ENCODE peak calls at places on chromosome 19, in seven cellular contexts. One of them, this sample, is unnamed.

GRCh38 chr19:8517551-8518442 is 3.8 kb upstream of the ZNF414 start:
- DNase-seq in mesenchymal stem cell: peak; percentile 84
- DNase-seq in neuronal stem cell: no peak
- DNase-seq in IMR-90: no peak
- DNase-seq in H9: no peak
- DNase-seq in trophoblast cell: peak; percentile 80
- DNase-seq in H1: no peak
- DNase-seq in this sample: peak; percentile 73

GRCh38 chr19:32458500-32459123 is 53.0 kb downstream of the DPY19L3 start:
- DNase-seq in mesenchymal stem cell: peak; percentile 4
- DNase-seq in neuronal stem cell: no peak
- DNase-seq in IMR-90: no peak
- DNase-seq in H9: no peak
- DNase-seq in trophoblast cell: no peak
- DNase-seq in H1: no peak
- DNase-seq in this sample: no peak

GRCh38 chr19:51572415-51572814 is 1.3 kb downstream of the ZNF175 start:
- DNase-seq in mesenchymal stem cell: peak; percentile 3
- DNase-seq in neuronal stem cell: no peak
- DNase-seq in IMR-90: peak; percentile 3
- DNase-seq in H9: no peak
- DNase-seq in trophoblast cell: no peak
- DNase-seq in H1: no peak
- DNase-seq in this sample: no peak

GRCh38 chr19:13207237-13208130 is 57.3 kb downstream of the IER2 start:
- DNase-seq in mesenchymal stem cell: no peak
- DNase-seq in neuronal stem cell: no peak
- DNase-seq in IMR-90: no peak
- DNase-seq in H9: peak; percentile 59
- DNase-seq in trophoblast cell: no peak
- DNase-seq in H1: peak; percentile 66
- DNase-seq in this sample: no peak

GRCh38 chr19:16139752-16140151 is 3.7 kb upstream of the HSH2D start:
- DNase-seq in mesenchymal stem cell: no peak
- DNase-seq in neuronal stem cell: no peak
- DNase-seq in IMR-90: no peak
- DNase-seq in H9: no peak
- DNase-seq in trophoblast cell: no peak
- DNase-seq in H1: no peak
- DNase-seq in this sample: no peak

GRCh38 chr19:12847159-12848139 is 9.1 kb downstream of the MAST1 start:
- DNase-seq in mesenchymal stem cell: peak; percentile 75
- DNase-seq in neuronal stem cell: peak; percentile 86
- DNase-seq in IMR-90: peak; percentile 73
- DNase-seq in H9: peak; percentile 94
- DNase-seq in trophoblast cell: peak; percentile 90
- DNase-seq in H1: peak; percentile 100
- DNase-seq in this sample: peak; percentile 91

GRCh38 chr19:16654151-16654550 is 5.8 kb downstream of the SMIM7 start:
- DNase-seq in mesenchymal stem cell: peak; percentile 28
- DNase-seq in neuronal stem cell: no peak
- DNase-seq in IMR-90: no peak
- DNase-seq in H9: peak; percentile 35
- DNase-seq in trophoblast cell: no peak
- DNase-seq in H1: no peak
- DNase-seq in this sample: peak; percentile 43

GRCh38 chr19:23523863-23524262 is 128.6 kb upstream of the ZNF91 start:
- DNase-seq in mesenchymal stem cell: no peak
- DNase-seq in neuronal stem cell: no peak
- DNase-seq in IMR-90: no peak
- DNase-seq in H9: no peak
- DNase-seq in trophoblast cell: no peak
- DNase-seq in H1: no peak
- DNase-seq in this sample: no peak

GRCh38 chr19:10651821-10652220 is 2.3 kb upstream of the ILF3 start:
- DNase-seq in mesenchymal stem cell: no peak
- DNase-seq in neuronal stem cell: no peak
- DNase-seq in IMR-90: no peak
- DNase-seq in H9: no peak
- DNase-seq in trophoblast cell: no peak
- DNase-seq in H1: no peak
- DNase-seq in this sample: no peak

GRCh38 chr19:45403781-45404556 is 900 bp downstream of the PPP1R13L start:
- DNase-seq in mesenchymal stem cell: peak; percentile 47
- DNase-seq in neuronal stem cell: no peak
- DNase-seq in IMR-90: no peak
- DNase-seq in H9: peak; percentile 92
- DNase-seq in trophoblast cell: peak; percentile 70
- DNase-seq in H1: peak; percentile 97
- DNase-seq in this sample: peak; percentile 95

GRCh38 chr19:8206147-8207087 is 2.8 kb upstream of the CERS4 start:
- DNase-seq in mesenchymal stem cell: no peak
- DNase-seq in neuronal stem cell: no peak
- DNase-seq in IMR-90: no peak
- DNase-seq in H9: peak; percentile 80
- DNase-seq in trophoblast cell: no peak
- DNase-seq in H1: no peak
- DNase-seq in this sample: peak; percentile 60

GRCh38 chr19:30625947-30626346 is 253.8 kb downstream of the ZNF536 start:
- DNase-seq in mesenchymal stem cell: no peak
- DNase-seq in neuronal stem cell: no peak
- DNase-seq in IMR-90: no peak
- DNase-seq in H9: no peak
- DNase-seq in trophoblast cell: no peak
- DNase-seq in H1: no peak
- DNase-seq in this sample: no peak

GRCh38 chr19:38639679-38640078 is 7.8 kb upstream of the ACTN4 start:
- DNase-seq in mesenchymal stem cell: no peak
- DNase-seq in neuronal stem cell: no peak
- DNase-seq in IMR-90: no peak
- DNase-seq in H9: no peak
- DNase-seq in trophoblast cell: no peak
- DNase-seq in H1: no peak
- DNase-seq in this sample: no peak
- H2BK5ac ChIP-seq in mesenchymal stem cell: no peak overlapping the region
- H2BK5ac ChIP-seq in neuronal stem cell: no peak overlapping the region
- H2BK5ac ChIP-seq in IMR-90: no peak overlapping the region
- H2BK5ac ChIP-seq in H9: no peak overlapping the region
- H2BK5ac ChIP-seq in trophoblast cell: peak overlapping the region; percentile 75
- H2BK5ac ChIP-seq in H1: no peak overlapping the region
- H2BK5ac ChIP-seq in this sample: no peak overlapping the region

GRCh38 chr19:38674388-38675133 is 27.1 kb downstream of the ACTN4 start:
- DNase-seq in mesenchymal stem cell: peak; percentile 68
- DNase-seq in neuronal stem cell: no peak
- DNase-seq in IMR-90: peak; percentile 49
- DNase-seq in H9: no peak
- DNase-seq in trophoblast cell: peak; percentile 94
- DNase-seq in H1: no peak
- DNase-seq in this sample: peak; percentile 82

GRCh38 chr19:38675611-38676010 is 28.2 kb downstream of the ACTN4 start:
- DNase-seq in mesenchymal stem cell: no peak
- DNase-seq in neuronal stem cell: no peak
- DNase-seq in IMR-90: no peak
- DNase-seq in H9: no peak
- DNase-seq in trophoblast cell: no peak
- DNase-seq in H1: no peak
- DNase-seq in this sample: no peak

GRCh38 chr19:38670921-38671398 is 23.5 kb downstream of the ACTN4 start:
- DNase-seq in mesenchymal stem cell: peak; percentile 58
- DNase-seq in neuronal stem cell: no peak
- DNase-seq in IMR-90: no peak
- DNase-seq in H9: no peak
- DNase-seq in trophoblast cell: peak; percentile 52
- DNase-seq in H1: no peak
- DNase-seq in this sample: no peak

GRCh38 chr19:38671654-38672053 is 24.2 kb downstream of the ACTN4 start:
- DNase-seq in mesenchymal stem cell: no peak
- DNase-seq in neuronal stem cell: no peak
- DNase-seq in IMR-90: no peak
- DNase-seq in H9: no peak
- DNase-seq in trophoblast cell: peak; percentile 58
- DNase-seq in H1: no peak
- DNase-seq in this sample: no peak

DNA sequence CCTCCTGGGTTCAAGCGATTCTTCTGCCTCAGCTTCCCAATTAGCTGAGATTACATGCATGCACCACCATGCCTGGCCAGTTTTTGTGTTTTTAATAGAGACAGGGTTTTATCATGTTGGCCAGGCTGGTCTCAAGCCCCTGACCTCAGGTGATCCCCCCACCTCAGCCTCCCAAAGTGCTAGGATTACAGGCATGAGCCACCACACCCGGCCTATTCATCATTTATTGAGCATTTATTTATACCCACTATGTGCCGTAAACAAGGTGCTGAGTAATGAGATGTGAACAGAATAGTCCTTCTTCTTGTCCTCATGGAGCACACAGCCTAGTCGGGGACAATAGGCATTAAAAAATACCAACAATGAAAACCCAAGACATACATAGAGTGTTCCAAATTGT is 25.6 kb downstream of the ACTN4 start:
- DNase-seq in mesenchymal stem cell: no peak
- DNase-seq in neuronal stem cell: no peak
- DNase-seq in IMR-90: no peak
- DNase-seq in H9: no peak
- DNase-seq in trophoblast cell: no peak
- DNase-seq in H1: no peak
- DNase-seq in this sample: no peak
- H3K9ac ChIP-seq in mesenchymal stem cell: no peak overlapping the region
- H3K9ac ChIP-seq in neuronal stem cell: no peak overlapping the region
- H3K9ac ChIP-seq in IMR-90: no peak overlapping the region
- H3K9ac ChIP-seq in H9: no peak overlapping the region
- H3K9ac ChIP-seq in trophoblast cell: no peak overlapping the region
- H3K9ac ChIP-seq in H1: no peak overlapping the region
- H3K9ac ChIP-seq in this sample: no peak overlapping the region

GRCh38 chr19:35779033-35779432 is 3.7 kb downstream of the ARHGAP33 start:
- DNase-seq in mesenchymal stem cell: no peak
- DNase-seq in neuronal stem cell: no peak
- DNase-seq in IMR-90: no peak
- DNase-seq in H9: no peak
- DNase-seq in trophoblast cell: no peak
- DNase-seq in H1: no peak
- DNase-seq in this sample: no peak

GRCh38 chr19:35777411-35777841 is 2.1 kb downstream of the ARHGAP33 start:
- DNase-seq in mesenchymal stem cell: no peak
- DNase-seq in neuronal stem cell: no peak
- DNase-seq in IMR-90: no peak
- DNase-seq in H9: peak; percentile 77
- DNase-seq in trophoblast cell: no peak
- DNase-seq in H1: no peak
- DNase-seq in this sample: peak; percentile 83

GRCh38 chr19:35780058-35780457 is 4.7 kb downstream of the ARHGAP33 start:
- DNase-seq in mesenchymal stem cell: no peak
- DNase-seq in neuronal stem cell: no peak
- DNase-seq in IMR-90: no peak
- DNase-seq in H9: no peak
- DNase-seq in trophoblast cell: no peak
- DNase-seq in H1: no peak
- DNase-seq in this sample: no peak

GRCh38 chr19:35776102-35776788 is 881 bp downstream of the ARHGAP33 start:
- DNase-seq in mesenchymal stem cell: no peak
- DNase-seq in neuronal stem cell: no peak
- DNase-seq in IMR-90: no peak
- DNase-seq in H9: no peak
- DNase-seq in trophoblast cell: no peak
- DNase-seq in H1: no peak
- DNase-seq in this sample: no peak

DNA sequence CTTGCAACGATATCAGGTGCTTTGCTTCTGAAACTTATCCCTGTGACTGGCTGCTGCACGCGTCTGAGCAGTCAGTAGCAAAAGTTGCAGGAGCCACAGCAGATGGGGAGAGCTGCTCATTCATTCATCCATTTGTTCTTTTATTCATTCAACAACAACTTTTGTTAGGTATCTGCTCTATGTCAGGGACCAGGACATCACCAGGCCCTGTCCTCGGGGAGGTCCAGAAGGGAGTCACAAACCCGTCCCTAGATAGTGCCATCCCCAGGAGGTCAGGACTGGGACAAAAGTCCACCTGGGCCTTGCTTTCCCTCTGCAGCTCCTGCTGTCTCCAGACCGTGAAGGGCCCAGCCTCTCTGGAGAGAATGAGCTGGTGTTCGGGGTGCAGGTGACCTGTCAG is 2.6 kb downstream of the ARHGAP33 start:
- DNase-seq in mesenchymal stem cell: no peak
- DNase-seq in neuronal stem cell: no peak
- DNase-seq in IMR-90: no peak
- DNase-seq in H9: no peak
- DNase-seq in trophoblast cell: no peak
- DNase-seq in H1: no peak
- DNase-seq in this sample: no peak
- H2BK120ac ChIP-seq in mesenchymal stem cell: no peak overlapping the region
- H2BK120ac ChIP-seq in neuronal stem cell: no peak overlapping the region
- H2BK120ac ChIP-seq in IMR-90: no peak overlapping the region
- H2BK120ac ChIP-seq in H9: no peak overlapping the region
- H2BK120ac ChIP-seq in trophoblast cell: no peak overlapping the region
- H2BK120ac ChIP-seq in H1: no peak overlapping the region
- H2BK120ac ChIP-seq in this sample: no peak overlapping the region

DNA sequence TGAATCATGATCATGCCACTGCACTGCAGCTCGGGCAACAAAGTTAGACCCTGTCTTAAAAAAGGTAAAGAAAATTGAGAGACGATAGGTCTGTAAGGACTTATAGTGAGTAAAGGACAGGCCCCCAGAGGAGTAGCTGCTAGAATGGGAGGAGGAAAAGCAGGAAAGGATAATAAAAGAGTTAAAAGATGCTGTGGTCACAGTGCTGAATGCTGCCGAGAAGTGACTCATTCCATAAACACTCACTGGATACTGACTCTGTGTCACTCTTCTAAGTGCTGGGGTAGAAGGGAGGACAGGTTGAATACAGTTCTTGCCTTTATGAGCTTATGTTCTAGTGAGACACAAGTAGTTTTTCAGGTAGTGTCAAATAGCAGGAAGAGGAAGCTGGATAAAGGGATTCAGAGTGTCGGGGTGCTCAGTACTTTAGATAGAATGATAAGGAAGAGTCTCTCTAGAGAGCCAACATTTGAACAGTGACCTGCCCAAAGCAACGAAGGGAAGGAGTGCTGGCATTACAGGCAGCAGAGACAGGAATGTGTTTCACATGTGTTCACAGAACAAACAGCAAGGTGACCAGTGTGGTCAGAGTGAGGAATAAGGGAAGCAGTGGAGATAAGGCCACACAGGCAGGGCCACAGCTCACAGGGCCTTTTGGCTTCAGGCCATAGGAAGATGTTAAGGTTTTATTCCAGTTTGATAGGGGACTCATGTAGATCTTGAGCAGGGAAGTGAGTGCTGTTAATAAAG is 1240.5 kb downstream of the UQCRFS1 start:
- DNase-seq in mesenchymal stem cell: no peak
- DNase-seq in neuronal stem cell: no peak
- DNase-seq in IMR-90: no peak
- DNase-seq in H9: no peak
- DNase-seq in trophoblast cell: no peak
- DNase-seq in H1: no peak
- DNase-seq in this sample: peak; percentile 81
- H2BK5ac ChIP-seq in mesenchymal stem cell: peak overlapping the region; percentile 90
- H2BK5ac ChIP-seq in neuronal stem cell: no peak overlapping the region
- H2BK5ac ChIP-seq in IMR-90: no peak overlapping the region
- H2BK5ac ChIP-seq in H9: no peak overlapping the region
- H2BK5ac ChIP-seq in trophoblast cell: peak overlapping the region; percentile 98
- H2BK5ac ChIP-seq in H1: no peak overlapping the region
- H2BK5ac ChIP-seq in this sample: no peak overlapping the region